ENCODE peak calls at places on chromosome 18, in eight cellular contexts. S, R, M, E, Q, Y, K and I are unnamed samples.
A peak's percentile ranks its signal among the peaks of the same experiment; 100 is the strongest.

GRCh38 chr18:60675801-60676200 is 303.2 kb upstream of the MC4R start:
- DNase-seq in S (no peak), R (no peak), M (no peak), E (no peak), Q (no peak), Y (no peak), K (no peak), I (no peak)

GRCh38 chr18:69813559-69813958 is 134.1 kb downstream of the CD226 start:
- DNase-seq in S (no peak), R (no peak), M (no peak), E (no peak), Q (no peak), Y (no peak), K (no peak), I (no peak)

GRCh38 chr18:12336251-12336650 is 28.2 kb downstream of the TUBB6 start:
- DNase-seq in S (no peak), R (no peak), M (no peak), E (no peak), Q (no peak), Y (no peak), K (peak; percentile 27), I (no peak)

GRCh38 chr18:79481041-79481790 is 85.5 kb downstream of the NFATC1 start:
- DNase-seq in S (no peak), R (peak; percentile 55), M (no peak), E (no peak), Q (peak; percentile 62), Y (no peak), K (peak; percentile 56), I (no peak)

GRCh38 chr18:57428221-57429150 is 6.7 kb upstream of the ONECUT2 start:
- DNase-seq in S (no peak), R (no peak), M (no peak), E (no peak), Q (no peak), Y (no peak), K (no peak), I (no peak)

GRCh38 chr18:40866013-40866644 is 1088.9 kb upstream of the PIK3C3 start:
- DNase-seq in S (peak; percentile 5), R (no peak), M (no peak), E (no peak), Q (peak; percentile 70), Y (no peak), K (no peak), I (no peak)

GRCh38 chr18:76483780-76484179 is 11.3 kb downstream of the ZNF516 start:
- DNase-seq in S (no peak), R (no peak), M (no peak), E (no peak), Q (no peak), Y (no peak), K (no peak), I (no peak)

GRCh38 chr18:46759885-46760284 is 3.0 kb upstream of the ST8SIA5 start:
- DNase-seq in S (no peak), R (no peak), M (no peak), E (no peak), Q (no peak), Y (no peak), K (no peak), I (no peak)

GRCh38 chr18:24181806-24182205 is 42.9 kb downstream of the CABYR start:
- DNase-seq in S (no peak), R (no peak), M (no peak), E (no peak), Q (no peak), Y (no peak), K (no peak), I (no peak)

GRCh38 chr18:42882146-42882545 is 233.3 kb downstream of the RIT2 start:
- DNase-seq in S (no peak), R (no peak), M (no peak), E (no peak), Q (no peak), Y (no peak), K (no peak), I (no peak)

GRCh38 chr18:8730080-8730827 is 24.9 kb downstream of the MTCL1 start:
- DNase-seq in S (no peak), R (no peak), M (no peak), E (no peak), Q (no peak), Y (no peak), K (peak; percentile 75), I (no peak)

GRCh38 chr18:4433762-4434161 is 21.3 kb downstream of the DLGAP1 start:
- DNase-seq in S (no peak), R (no peak), M (no peak), E (no peak), Q (no peak), Y (no peak), K (no peak), I (no peak)

GRCh38 chr18:25896956-25897355 is 193.5 kb downstream of the SS18 start:
- DNase-seq in S (no peak), R (no peak), M (no peak), E (no peak), Q (no peak), Y (no peak), K (no peak), I (no peak)

GRCh38 chr18:7757175-7757574 is 190.1 kb downstream of the PTPRM start:
- DNase-seq in S (no peak), R (no peak), M (no peak), E (no peak), Q (no peak), Y (no peak), K (no peak), I (no peak)

GRCh38 chr18:69400253-69400975 is at the start of gene DOK6:
- DNase-seq in S (no peak), R (peak; percentile 66), M (no peak), E (peak; percentile 38), Q (peak; percentile 86), Y (no peak), K (peak; percentile 64), I (peak; percentile 21)

GRCh38 chr18:76835380-76835779 is 13.0 kb downstream of the ZNF236 start:
- DNase-seq in S (no peak), R (no peak), M (no peak), E (no peak), Q (no peak), Y (no peak), K (no peak), I (no peak)

GRCh38 chr18:79522451-79523220 is 126.9 kb downstream of the NFATC1 start:
- DNase-seq in S (no peak), R (no peak), M (no peak), E (no peak), Q (peak; percentile 82), Y (no peak), K (peak; percentile 64), I (no peak)

GRCh38 chr18:26524952-26525351 is 23.4 kb downstream of the KCTD1 start:
- DNase-seq in S (peak; percentile 6), R (no peak), M (no peak), E (no peak), Q (no peak), Y (no peak), K (no peak), I (no peak)

GRCh38 chr18:77617681-77618080 is 368.0 kb downstream of the GALR1 start:
- DNase-seq in S (no peak), R (no peak), M (no peak), E (no peak), Q (no peak), Y (no peak), K (no peak), I (no peak)

GRCh38 chr18:28175047-28175929 is 1.6 kb downstream of the CDH2 start:
- DNase-seq in S (no peak), R (no peak), M (no peak), E (peak; percentile 47), Q (no peak), Y (no peak), K (peak; percentile 60), I (no peak)

GRCh38 chr18:12011199-12011961 is 30.1 kb downstream of the IMPA2 start:
- DNase-seq in S (no peak), R (no peak), M (no peak), E (no peak), Q (no peak), Y (peak; percentile 7), K (no peak), I (no peak)

GRCh38 chr18:36461551-36461987 is 164.1 kb downstream of the FHOD3 start:
- DNase-seq in S (no peak), R (peak; percentile 53), M (no peak), E (no peak), Q (no peak), Y (no peak), K (no peak), I (no peak)

DNA sequence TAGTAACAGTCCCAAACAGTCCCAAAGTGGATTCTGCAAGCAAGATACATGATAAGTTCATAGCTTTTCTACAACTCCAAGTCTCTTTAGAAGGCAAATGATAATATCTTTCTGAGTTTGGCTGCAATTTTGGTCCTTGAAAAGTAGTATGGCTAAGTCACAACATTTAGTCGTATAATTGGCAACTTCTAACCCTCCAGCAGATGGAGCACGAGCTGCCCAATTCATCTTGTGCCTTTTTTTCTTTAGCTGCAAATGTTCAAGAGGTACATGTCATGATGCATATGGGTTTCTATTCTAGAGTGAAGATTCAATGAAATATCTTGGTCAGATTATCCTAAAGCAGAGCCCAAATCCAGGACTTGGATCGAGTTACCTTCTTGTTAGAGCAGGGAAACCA is 127.0 kb upstream of the KLHL14 start:
- DNase-seq in S (no peak), R (no peak), M (no peak), E (no peak), Q (no peak), Y (no peak), K (no peak), I (no peak)
- TF ChIP-seq CTCF in S (no peak), R (no peak), M (no peak), E (no peak), Q (no peak), Y (no peak), K (no peak), I (peak; percentile 4)

DNA sequence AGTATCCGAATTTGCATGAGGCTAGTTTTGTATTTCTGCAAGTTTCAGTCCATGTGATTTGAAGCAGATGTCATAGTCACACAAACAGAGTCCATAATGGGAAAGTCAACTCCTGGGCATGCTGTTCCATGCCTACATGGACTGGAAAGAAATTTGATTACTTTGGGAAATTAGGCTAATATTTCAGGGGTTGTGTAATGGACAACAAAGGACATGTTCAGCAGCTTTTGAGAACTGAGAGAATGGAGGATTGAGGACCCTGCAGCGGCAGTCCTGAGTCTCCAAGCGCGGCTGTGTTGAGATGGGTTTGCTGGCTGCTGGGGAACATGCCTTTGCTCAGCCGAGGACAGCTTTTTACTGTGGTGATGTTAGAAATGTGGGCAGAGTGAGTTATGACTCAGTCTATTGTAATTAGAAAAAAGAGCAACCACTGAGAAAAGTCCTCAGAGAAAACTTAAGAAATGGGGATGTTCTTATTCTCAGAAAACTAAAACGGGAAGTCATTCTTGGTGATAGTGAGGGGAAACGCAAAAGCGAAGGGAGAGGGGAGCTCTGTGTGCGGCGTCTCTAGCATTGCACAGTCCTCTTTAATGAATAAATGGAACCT is 149.2 kb downstream of the FAM210A start:
- DNase-seq in S (peak; percentile 92), R (no peak), M (no peak), E (no peak), Q (peak; percentile 86), Y (no peak), K (no peak), I (peak; percentile 24)
- H3K4me3 ChIP-seq in S (peak overlapping the region; percentile 48), R (no peak overlapping the region), M (no peak overlapping the region), E (no peak overlapping the region), Q (no peak overlapping the region), Y (no peak overlapping the region), K (no peak overlapping the region), I (no peak overlapping the region)

GRCh38 chr18:58661423-58661822 is 9.8 kb upstream of the MALT1 start:
- DNase-seq in S (no peak), R (no peak), M (no peak), E (no peak), Q (no peak), Y (no peak), K (no peak), I (no peak)
- TF ChIP-seq CTCF in S (no peak), R (no peak), M (no peak), E (no peak), Q (no peak), Y (peak; percentile 46), K (no peak), I (peak; percentile 32)

GRCh38 chr18:75204978-75205759 is 3.8 kb downstream of the PTGR3 start:
- DNase-seq in S (no peak), R (no peak), M (no peak), E (no peak), Q (no peak), Y (no peak), K (no peak), I (no peak)
- H3K4me3 ChIP-seq in S (no peak overlapping the region), R (peak overlapping the region; percentile 51), M (peak overlapping the region; percentile 62), E (peak overlapping the region; percentile 48), Q (no peak overlapping the region), Y (peak overlapping the region; percentile 47), K (peak overlapping the region; percentile 44), I (peak overlapping the region; percentile 55)